ENCODE peak calls at places on chromosomes 7 and 10, in seven cellular contexts. Z is NCI-H1694; C is PC-3; O is activated T-cell treated with anti-CD3 and anti-CD28 coated beads, Interleukin-2, amount 50 U/mL, for 4 hours; B is mucosa of gallbladder; F is amygdala; L is Caki2. G is an unnamed sample.

GRCh38 chr10:44974628-44975431 is 3.8 kb downstream of the DEPP1 start:
- DNase-seq in F (no peak), O (peak; percentile 53), B (peak; percentile 71), Z (no peak), L (peak; percentile 66), C (peak; percentile 74), G (peak; percentile 59)

GRCh38 chr10:100357073-100357858 is 10.2 kb downstream of the SCD start:
- DNase-seq in F (no peak), C (no peak), B (no peak), Z (no peak), L (no peak), O (no peak), G (no peak)

GRCh38 chr10:132146941-132147915 is 39.5 kb upstream of the DPYSL4 start:
- DNase-seq in F (no peak), O (no peak), L (no peak), B (no peak), C (no peak), Z (no peak), G (no peak)

GRCh38 chr10:25815999-25816768 is 117.8 kb upstream of the MYO3A start:
- DNase-seq in B (no peak), O (no peak), L (peak; percentile 39), C (no peak), Z (no peak), F (no peak), G (no peak)

GRCh38 chr10:15738237-15738928 is 18.7 kb upstream of the ITGA8 start:
- DNase-seq in B (no peak), C (no peak), L (no peak), O (no peak), Z (no peak), F (no peak), G (no peak)

GRCh38 chr7:40299097-40299496 is 164.3 kb downstream of the SUGCT start:
- DNase-seq in L (peak; percentile 56), Z (no peak), F (no peak), O (no peak), B (no peak), C (peak; percentile 56), G (no peak)

GRCh38 chr7:148699024-148699771 is 495 bp downstream of the CUL1 start:
- DNase-seq in O (peak; percentile 40), L (peak; percentile 67), C (peak; percentile 45), F (peak; percentile 47), Z (no peak), B (peak; percentile 44), G (peak; percentile 7)

GRCh38 chr7:2575046-2575732 is 16.4 kb downstream of the IQCE start:
- DNase-seq in L (no peak), Z (no peak), F (no peak), O (no peak), C (no peak), B (no peak), G (no peak)

GRCh38 chr7:31023877-31024276 is 28.2 kb upstream of the ADCYAP1R1 start:
- DNase-seq in F (no peak), C (no peak), L (no peak), O (no peak), B (no peak), Z (no peak), G (no peak)

GRCh38 chr10:7121154-7121797 is 289.6 kb downstream of the SFMBT2 start:
- DNase-seq in C (peak; percentile 51), L (peak; percentile 26), F (peak; percentile 4), B (peak; percentile 43), O (peak; percentile 63), Z (no peak), G (peak; percentile 32)

GRCh38 chr10:11036424-11037011 is 18.8 kb downstream of the CELF2 start:
- DNase-seq in L (peak; percentile 33), O (no peak), Z (no peak), B (peak; percentile 51), F (no peak), C (peak; percentile 48), G (peak; percentile 13)

G was measured in prostate gland.